ENCODE peak calls at places on chromosomes 2 and 18, in ten cellular contexts. E, Z, L, W, P, V, X, J, B and K are unnamed samples.
A peak's percentile ranks its signal among the peaks of the same experiment; 100 is the strongest.

GRCh38 chr2:48725696-48726494 is 29.6 kb downstream of the LHCGR start:
- DNase-seq in J (no peak), L (no peak), Z (no peak), B (no peak), P (no peak), X (no peak), E (no peak), W (no peak), V (no peak), K (no peak)

GRCh38 chr2:158459161-158460003 is 2.6 kb downstream of the PKP4 start:
- DNase-seq in P (no peak), J (no peak), E (no peak), L (no peak), B (peak; percentile 14), X (no peak), W (no peak), V (peak; percentile 49), Z (no peak), K (no peak)

GRCh38 chr2:205657579-205657978 is 24.7 kb upstream of the NRP2 start:
- DNase-seq in Z (no peak), L (no peak), P (no peak), E (no peak), J (no peak), V (no peak), W (no peak), B (no peak), X (peak; percentile 45), K (no peak)

GRCh38 chr2:205700331-205701132 is 18.2 kb downstream of the NRP2 start:
- DNase-seq in J (no peak), P (peak; percentile 32), E (peak; percentile 81), W (no peak), V (peak; percentile 96), L (no peak), X (peak; percentile 93), Z (no peak), B (no peak), K (no peak)

GRCh38 chr18:31093880-31094279 is 8.3 kb downstream of the DSC2 start:
- DNase-seq in V (no peak), J (no peak), E (no peak), L (no peak), P (no peak), W (no peak), Z (no peak), B (no peak), X (no peak), K (no peak)

GRCh38 chr2:159710601-159711180 is 1.6 kb upstream of the MARCHF7 start:
- DNase-seq in J (no peak), W (no peak), Z (no peak), B (no peak), X (peak; percentile 37), E (no peak), P (no peak), L (no peak), V (no peak), K (no peak)

GRCh38 chr2:126634273-126634861 is 21.6 kb upstream of the GYPC start:
- DNase-seq in X (peak; percentile 36), Z (no peak), L (peak; percentile 47), P (no peak), E (no peak), J (no peak), W (no peak), B (no peak), V (no peak), K (no peak)

GRCh38 chr2:17813742-17814458 is 2.4 kb upstream of the MSGN1 start:
- DNase-seq in X (peak; percentile 17), B (no peak), L (no peak), E (no peak), P (peak; percentile 43), J (no peak), Z (no peak), W (no peak), V (no peak), K (no peak)

GRCh38 chr2:65374555-65374954 is 57.8 kb downstream of the SPRED2 start:
- DNase-seq in P (no peak), Z (no peak), X (no peak), L (no peak), V (no peak), W (no peak), B (no peak), E (no peak), J (no peak), K (no peak)

GRCh38 chr2:70002241-70002896 is 40.9 kb upstream of the ASPRV1 start:
- DNase-seq in W (no peak), P (no peak), E (no peak), J (no peak), B (no peak), X (no peak), L (no peak), Z (no peak), V (no peak), K (no peak)

GRCh38 chr2:48006094-48006493 is 99.8 kb upstream of the FBXO11 start:
- DNase-seq in L (no peak), Z (no peak), W (no peak), V (no peak), J (no peak), X (no peak), B (no peak), E (no peak), P (no peak), K (no peak)

GRCh38 chr2:12091201-12091806 is 344.9 kb downstream of the LPIN1 start:
- DNase-seq in B (no peak), V (peak; percentile 27), W (no peak), J (no peak), E (no peak), P (no peak), Z (no peak), X (no peak), L (no peak), K (no peak)

GRCh38 chr2:205739618-205740017 is 57.3 kb downstream of the NRP2 start:
- DNase-seq in Z (no peak), W (no peak), L (no peak), V (no peak), J (no peak), B (no peak), P (no peak), E (no peak), X (no peak), K (no peak)

GRCh38 chr2:60880633-60880987 is 764 bp upstream of the REL start:
- DNase-seq in Z (no peak), L (no peak), P (no peak), B (peak; percentile 31), J (no peak), V (peak; percentile 33), W (no peak), X (no peak), E (no peak), K (no peak)

GRCh38 chr2:166651080-166651675 is 157.1 kb upstream of the SCN7A start:
- DNase-seq in V (peak; percentile 75), Z (no peak), L (no peak), J (no peak), X (no peak), E (peak; percentile 50), P (no peak), W (no peak), B (no peak), K (no peak)

GRCh38 chr2:67880291-67880761 is 182.5 kb downstream of the C1D start:
- DNase-seq in W (no peak), E (no peak), J (no peak), B (no peak), X (peak; percentile 51), V (peak; percentile 98), P (no peak), L (no peak), Z (no peak), K (no peak)

GRCh38 chr2:233795735-233796171 is 17.6 kb downstream of the MROH2A start:
- DNase-seq in J (no peak), W (no peak), P (no peak), Z (no peak), V (no peak), X (no peak), L (no peak), B (no peak), E (no peak), K (no peak)

GRCh38 chr2:216827073-216827725 is 32.7 kb downstream of the TNP1 start:
- DNase-seq in B (no peak), V (no peak), P (no peak), W (no peak), Z (no peak), L (no peak), E (no peak), J (no peak), X (no peak), K (no peak)

GRCh38 chr18:50806208-50806616 is 13.6 kb downstream of the MRO start:
- DNase-seq in W (no peak), L (no peak), V (no peak), P (peak; percentile 30), J (no peak), B (no peak), E (no peak), X (no peak), Z (no peak), K (no peak)

GRCh38 chr18:45951021-45951714 is 16.0 kb downstream of the EPG5 start:
- DNase-seq in W (no peak), Z (no peak), V (peak; percentile 40), E (peak; percentile 57), L (no peak), B (no peak), X (peak; percentile 82), P (no peak), J (no peak), K (no peak)

GRCh38 chr2:132401326-132401725 is 15.3 kb upstream of the GPR39 start:
- DNase-seq in J (no peak), E (no peak), X (no peak), V (no peak), W (no peak), L (no peak), B (no peak), Z (no peak), P (no peak), K (no peak)

GRCh38 chr2:239326831-239327535 is 73.8 kb downstream of the HDAC4 start:
- DNase-seq in B (no peak), W (no peak), J (no peak), X (no peak), P (peak; percentile 24), E (no peak), Z (peak; percentile 74), V (peak; percentile 73), L (no peak), K (no peak)

GRCh38 chr2:82959677-82960076 is 1499.4 kb downstream of the SUCLG1 start:
- DNase-seq in X (no peak), E (no peak), J (no peak), P (no peak), L (no peak), V (no peak), Z (no peak), W (no peak), B (no peak), K (no peak)

GRCh38 chr18:28045880-28046279 is 131.1 kb downstream of the CDH2 start:
- DNase-seq in P (no peak), Z (no peak), E (no peak), W (no peak), B (peak; percentile 90), X (no peak), L (no peak), J (no peak), V (no peak), K (no peak)

GRCh38 chr2:182907081-182907830 is 40.8 kb upstream of the FRZB start:
- DNase-seq in L (no peak), X (no peak), Z (no peak), P (no peak), E (no peak), B (no peak), V (no peak), J (no peak), W (no peak), K (no peak)

GRCh38 chr2:73700111-73700510 is 37.0 kb downstream of the TPRKB start:
- DNase-seq in E (no peak), X (peak; percentile 2), L (no peak), B (no peak), V (no peak), P (no peak), Z (no peak), J (no peak), W (no peak), K (no peak)

GRCh38 chr2:225598922-225599321 is 199.4 kb downstream of the NYAP2 start:
- DNase-seq in P (no peak), V (no peak), B (no peak), X (peak; percentile 3), J (no peak), L (no peak), Z (no peak), W (no peak), E (no peak), K (no peak)

GRCh38 chr2:190181066-190181681 is 118.6 kb upstream of the MSTN start:
- DNase-seq in W (no peak), B (peak; percentile 59), J (no peak), V (no peak), L (no peak), P (no peak), E (no peak), Z (no peak), X (no peak), K (no peak)